ENCODE peak calls at places on chromosomes 6 and 20, in seven cellular contexts. Y is endothelial cell of umbilical vein, U is HL-60, O is stomach, T is K562, C is sigmoid colon, A is Panc1. R is an unnamed sample.

GRCh38 chr6:103284835-103285234 is 1574.9 kb downstream of the HACE1 start:
- DNase-seq in O (no peak), C (no peak), U (no peak), T (no peak), Y (no peak), A (no peak), R (no peak)

GRCh38 chr6:137224890-137225198 is 5.7 kb upstream of the IFNGR1 start:
- DNase-seq in O (no peak), Y (no peak), T (no peak), U (peak), A (no peak), C (no peak), R (no peak)

GRCh38 chr6:89999154-89999553 is 104.9 kb downstream of the GJA10 start:
- DNase-seq in O (peak), Y (no peak), A (no peak), T (peak), U (peak), C (no peak), R (no peak)

GRCh38 chr6:70151616-70152015 is 151.3 kb downstream of the COL9A1 start:
- DNase-seq in U (no peak), A (no peak), C (no peak), O (no peak), Y (no peak), T (no peak), R (no peak)

GRCh38 chr6:169205176-169206160 is 48.2 kb downstream of the THBS2 start:
- DNase-seq in U (no peak), T (no peak), Y (no peak), A (no peak), O (no peak), C (peak), R (peak)

GRCh38 chr6:163354779-163355431 is 59.6 kb upstream of the QKI start:
- DNase-seq in O (no peak), T (no peak), A (no peak), Y (peak), U (peak), C (no peak), R (no peak)

GRCh38 chr6:43913388-43914271 is 143.6 kb downstream of the VEGFA start:
- DNase-seq in T (no peak), C (no peak), U (no peak), A (no peak), Y (no peak), O (peak), R (no peak)

GRCh38 chr6:132961610-132962009 is 147.2 kb downstream of the RPS12 start:
- DNase-seq in O (no peak), A (no peak), T (peak), Y (no peak), U (no peak), C (no peak), R (no peak)

GRCh38 chr6:134689177-134689576 is 260.7 kb downstream of the ALDH8A1 start:
- DNase-seq in O (no peak), A (no peak), U (no peak), Y (no peak), T (no peak), C (no peak), R (no peak)

GRCh38 chr6:67854098-67854497 is 781.0 kb upstream of the ADGRB3 start:
- DNase-seq in U (no peak), O (no peak), C (no peak), Y (no peak), T (no peak), A (no peak), R (no peak)

GRCh38 chr20:3248993-3249347 is 10.0 kb upstream of the SLC4A11 start:
- DNase-seq in Y (no peak), U (no peak), T (no peak), A (no peak), C (no peak), O (no peak), R (no peak)

GRCh38 chr6:145067430-145067829 is 667.9 kb downstream of the EPM2A start:
- DNase-seq in U (no peak), Y (no peak), A (no peak), C (no peak), T (no peak), O (no peak), R (no peak)

GRCh38 chr6:52564856-52565255 is 12.0 kb downstream of the TRAM2 start:
- DNase-seq in U (no peak), C (no peak), A (no peak), O (no peak), Y (no peak), T (no peak), R (no peak)

GRCh38 chr20:63101781-63102719 is 95.3 kb upstream of the BHLHE23 start:
- DNase-seq in O (peak), T (no peak), Y (peak), C (peak), A (no peak), U (no peak), R (no peak)

GRCh38 chr6:5174756-5175155 is 86.0 kb downstream of the LYRM4 start:
- DNase-seq in U (no peak), C (no peak), Y (no peak), T (no peak), O (no peak), A (no peak), R (no peak)

GRCh38 chr6:148943451-148943850 is 196.6 kb downstream of the UST start:
- DNase-seq in C (no peak), U (no peak), A (no peak), Y (no peak), T (no peak), O (no peak), R (no peak)

GRCh38 chr6:69801225-69801624 is 4.4 kb upstream of the LMBRD1 start:
- DNase-seq in A (no peak), C (no peak), T (no peak), O (no peak), U (no peak), Y (no peak), R (no peak)

GRCh38 chr20:57159945-57160610 is 106.4 kb downstream of the BMP7 start:
- DNase-seq in O (no peak), U (no peak), T (no peak), Y (no peak), A (no peak), C (peak), R (no peak)

GRCh38 chr6:155080876-155081845 is 86.0 kb downstream of the TIAM2 start:
- DNase-seq in Y (peak), A (no peak), O (no peak), U (no peak), T (no peak), C (no peak), R (no peak)

GRCh38 chr6:99614430-99615161 is 8.0 kb downstream of the PRDM13 start:
- DNase-seq in U (no peak), C (no peak), O (no peak), A (no peak), Y (no peak), T (no peak), R (no peak)

GRCh38 chr20:63310265-63310971 is 17.4 kb downstream of the COL20A1 start:
- DNase-seq in C (no peak), O (no peak), A (no peak), Y (no peak), U (no peak), T (no peak), R (no peak)

GRCh38 chr20:36344517-36345132 is 38.5 kb downstream of the DLGAP4 start:
- DNase-seq in C (no peak), O (peak), A (no peak), U (peak), T (peak), Y (peak), R (no peak)

GRCh38 chr20:9392892-9393857 is 121.2 kb upstream of the LAMP5 start:
- DNase-seq in T (peak), C (peak), A (no peak), U (peak), O (peak), Y (peak), R (no peak)

GRCh38 chr6:30556964-30557682 is at the start of gene PRR3:
- DNase-seq in C (peak), T (peak), O (peak), U (peak), Y (peak), A (no peak), R (no peak)

GRCh38 chr20:63124092-63124781 is 91.7 kb downstream of the YTHDF1 start:
- DNase-seq in O (no peak), A (no peak), T (no peak), C (peak), U (no peak), Y (no peak), R (no peak)

GRCh38 chr6:152316024-152316423 is 321.1 kb downstream of the SYNE1 start:
- DNase-seq in A (no peak), Y (peak), U (no peak), T (no peak), O (no peak), C (peak), R (no peak)

GRCh38 chr6:15546591-15546990 is 116.2 kb downstream of the DTNBP1 start:
- DNase-seq in T (no peak), O (no peak), Y (no peak), A (no peak), C (no peak), U (no peak), R (no peak)

GRCh38 chr20:37945034-37945660 is 42.2 kb downstream of the VSTM2L start:
- DNase-seq in C (no peak), Y (no peak), U (no peak), T (no peak), A (no peak), O (peak), R (no peak)

GRCh38 chr20:2914160-2914559 is 40.9 kb downstream of the PTPRA start:
- DNase-seq in C (no peak), T (peak), Y (peak), O (no peak), U (no peak), A (no peak), R (no peak)

GRCh38 chr20:23167436-23167835 is 81.3 kb upstream of the CD93 start:
- DNase-seq in O (no peak), A (no peak), T (no peak), C (no peak), U (no peak), Y (peak), R (no peak)

GRCh38 chr6:124373386-124373785 is 569.7 kb downstream of the NKAIN2 start:
- DNase-seq in O (no peak), C (no peak), A (no peak), U (no peak), Y (no peak), T (no peak), R (no peak)

GRCh38 chr6:101761124-101761601 is 367.7 kb downstream of the GRIK2 start:
- DNase-seq in A (no peak), U (peak), O (no peak), Y (no peak), T (no peak), C (no peak), R (no peak)

GRCh38 chr6:115668781-115669180 is 391.9 kb downstream of the FRK start:
- DNase-seq in T (no peak), C (no peak), U (no peak), Y (no peak), A (no peak), O (no peak), R (no peak)

GRCh38 chr20:3085571-3086072 is 1.1 kb upstream of the AVP start:
- DNase-seq in O (no peak), T (no peak), Y (no peak), C (no peak), A (no peak), U (no peak), R (no peak)

GRCh38 chr6:19382676-19383075 is 454.5 kb upstream of the ID4 start:
- DNase-seq in Y (no peak), U (no peak), C (no peak), A (no peak), O (no peak), T (no peak), R (no peak)

GRCh38 chr6:56490994-56491393 is 151.7 kb downstream of the DST start:
- DNase-seq in U (no peak), T (no peak), O (no peak), Y (peak), C (no peak), A (peak), R (no peak)
- TF ChIP-seq POLR2AphosphoS5 in U (no peak), T (no peak), O (no peak), Y (no peak), C (peak), A (no peak), R (no peak)

GRCh38 chr6:86508230-86508629 is 429.1 kb upstream of the HTR1E start:
- DNase-seq in O (no peak), Y (no peak), A (no peak), U (no peak), T (no peak), C (no peak), R (no peak)
- TF ChIP-seq CTCF in O (no peak), Y (no peak), A (no peak), U (no peak), T (no peak), C (no peak), R (no peak)

GRCh38 chr6:16759181-16759645 is 2.0 kb downstream of the ATXN1 start:
- DNase-seq in A (no peak), Y (no peak), T (no peak), U (no peak), C (no peak), O (no peak), R (no peak)
- TF ChIP-seq POLR2AphosphoS5 in A (no peak), Y (no peak), T (no peak), U (no peak), C (no peak), O (no peak), R (no peak)

GRCh38 chr6:40577672-40578071 is 9.5 kb downstream of the LRFN2 start:
- DNase-seq in C (no peak), U (no peak), O (no peak), A (no peak), T (no peak), Y (no peak), R (no peak)
- TF ChIP-seq CTCF in C (no peak), U (no peak), O (no peak), A (no peak), T (no peak), Y (no peak), R (no peak)

GRCh38 chr20:444862-445426 is 17.4 kb downstream of the TBC1D20 start:
- DNase-seq in U (no peak), C (no peak), O (no peak), A (no peak), T (peak), Y (peak), R (no peak)
- TF ChIP-seq POLR2AphosphoS5 in U (no peak), C (no peak), O (no peak), A (no peak), T (no peak), Y (no peak), R (no peak)

GRCh38 chr6:160300076-160300695 is 41.6 kb upstream of the SLC22A2 start:
- DNase-seq in T (peak), C (no peak), U (no peak), O (peak), A (no peak), Y (no peak), R (no peak)

GRCh38 chr6:160293844-160294243 is 35.2 kb upstream of the SLC22A2 start:
- DNase-seq in C (no peak), Y (no peak), A (no peak), T (no peak), O (peak), U (no peak), R (no peak)

GRCh38 chr6:160299559-160299958 is 40.9 kb upstream of the SLC22A2 start:
- DNase-seq in U (no peak), Y (no peak), A (no peak), T (no peak), O (no peak), C (no peak), R (no peak)

GRCh38 chr6:160301341-160301740 is 42.7 kb upstream of the SLC22A2 start:
- DNase-seq in A (no peak), Y (no peak), C (no peak), T (no peak), O (no peak), U (no peak), R (no peak)

DNA sequence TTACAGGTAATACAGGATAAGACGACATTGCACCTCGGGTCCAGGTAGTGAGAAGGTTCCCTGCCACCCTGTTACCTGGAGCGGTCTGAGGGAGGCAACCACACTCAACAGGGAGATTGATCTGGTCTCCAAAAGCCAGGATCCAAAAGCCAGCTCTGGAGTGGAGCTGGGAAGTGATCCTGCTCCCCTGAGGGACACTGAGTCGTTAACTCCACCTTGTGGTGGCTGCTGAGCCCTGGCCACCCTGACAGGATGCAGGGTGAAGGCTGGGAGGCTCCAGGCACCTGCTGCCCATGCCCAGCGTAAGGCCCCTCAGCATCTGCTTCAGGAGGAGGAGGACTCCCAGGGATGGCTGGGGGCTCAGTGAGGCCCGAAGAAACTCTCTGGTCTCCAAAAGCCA is 38.7 kb upstream of the SLC22A2 start:
- DNase-seq in A (no peak), T (no peak), U (no peak), C (no peak), Y (no peak), O (no peak), R (no peak)
- TF ChIP-seq CTCF in A (no peak), T (peak), U (no peak), C (no peak), Y (no peak), O (no peak), R (no peak)